ENCODE peak calls at places on chromosome 16, in four cellular contexts. T is mesenchymal stem cell, K is H1, F is neuronal stem cell. Y is an unnamed sample.

GRCh38 chr16:75909746-75910145 is 183.5 kb upstream of the CPHXL start:
- DNase-seq in T (no peak), F (no peak), K (no peak), Y (no peak)

GRCh38 chr16:57645691-57646387 is 17.4 kb downstream of the ADGRG1 start:
- DNase-seq in K (no peak), F (no peak), T (peak; percentile 58), Y (peak; percentile 20)

GRCh38 chr16:19882186-19882585 is 2.5 kb downstream of the GPRC5B start:
- DNase-seq in F (no peak), K (peak; percentile 47), T (no peak), Y (no peak)

GRCh38 chr16:24255446-24256352 is at the start of gene CACNG3:
- DNase-seq in F (peak; percentile 93), K (peak; percentile 46), T (no peak), Y (peak; percentile 70)

GRCh38 chr16:75864243-75864642 is 138.0 kb upstream of the CPHXL start:
- DNase-seq in T (no peak), K (no peak), F (no peak), Y (no peak)

GRCh38 chr16:73951541-73951940 is 345.1 kb upstream of the PSMD7 start:
- DNase-seq in F (no peak), T (no peak), K (no peak), Y (no peak)

GRCh38 chr16:85177448-85177846 is 65.2 kb upstream of the CIBAR2 start:
- DNase-seq in F (no peak), T (peak; percentile 73), K (no peak), Y (no peak)

GRCh38 chr16:58127033-58127556 is 2.1 kb downstream of the CFAP20 start:
- DNase-seq in T (peak; percentile 69), K (no peak), F (no peak), Y (no peak)

GRCh38 chr16:74117798-74118197 is 178.8 kb upstream of the PSMD7 start:
- DNase-seq in K (no peak), F (no peak), T (no peak), Y (no peak)

GRCh38 chr16:59126486-59126885 is 392.4 kb upstream of the GOT2 start:
- DNase-seq in F (no peak), K (no peak), T (no peak), Y (no peak)

GRCh38 chr16:68445458-68445857 is 2.9 kb downstream of the SMPD3 start:
- DNase-seq in K (no peak), T (peak; percentile 16), F (peak; percentile 73), Y (peak; percentile 36)

GRCh38 chr16:27823438-27823820 is 240.1 kb downstream of the GSG1L start:
- DNase-seq in K (no peak), T (no peak), F (no peak), Y (no peak)

GRCh38 chr16:88593489-88593888 is 23.3 kb downstream of the ZC3H18 start:
- DNase-seq in T (no peak), K (no peak), F (no peak), Y (no peak)

GRCh38 chr16:69123894-69124293 is 8.5 kb downstream of the CHTF8 start:
- DNase-seq in F (peak; percentile 57), K (no peak), T (peak; percentile 82), Y (peak; percentile 37)

GRCh38 chr16:53211253-53211652 is 156.5 kb downstream of the CHD9 start:
- DNase-seq in K (no peak), T (no peak), F (no peak), Y (no peak)
- H3K4me3 ChIP-seq in K (no peak overlapping the region), T (no peak overlapping the region), F (no peak overlapping the region), Y (no peak overlapping the region)

GRCh38 chr16:11314309-11314894 is 30.9 kb upstream of the RMI2 start:
- DNase-seq in T (no peak), K (no peak), F (no peak), Y (peak; percentile 49)

GRCh38 chr16:11318817-11319216 is 26.4 kb upstream of the RMI2 start:
- DNase-seq in K (no peak), T (no peak), F (no peak), Y (no peak)

GRCh38 chr16:11313493-11314308 is 31.6 kb upstream of the RMI2 start:
- DNase-seq in T (no peak), F (no peak), K (no peak), Y (no peak)

GRCh38 chr16:11315499-11315898 is 29.8 kb upstream of the RMI2 start:
- DNase-seq in F (peak; percentile 82), K (peak; percentile 99), T (peak; percentile 53), Y (peak; percentile 79)

GRCh38 chr16:11316331-11317015 is 28.8 kb upstream of the RMI2 start:
- DNase-seq in F (no peak), K (no peak), T (peak; percentile 56), Y (no peak)
- H2BK12ac ChIP-seq in F (peak overlapping the region; percentile 67), K (peak overlapping the region; percentile 100), T (peak overlapping the region; percentile 22), Y (peak overlapping the region; percentile 97)

DNA sequence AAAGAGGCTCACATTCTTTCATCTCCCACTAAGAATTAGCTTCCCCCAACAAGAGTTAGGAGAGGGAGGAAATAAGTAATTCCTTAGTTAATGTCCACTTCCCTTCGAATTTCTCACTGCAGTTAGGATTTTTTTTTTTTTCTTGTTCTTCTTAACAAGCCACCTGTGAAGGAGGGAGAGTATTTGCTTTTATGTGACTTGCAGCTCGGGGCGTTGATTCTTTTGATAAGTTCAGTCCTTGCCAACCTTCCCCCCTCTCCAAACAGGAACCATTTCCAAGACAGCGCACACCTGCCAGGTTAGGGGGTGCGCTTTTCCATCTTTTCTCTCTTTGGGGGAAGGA is 841 bp downstream of the ADAMTS18 start:
- DNase-seq in K (no peak), F (no peak), T (no peak), Y (no peak)
- H3K4me3 ChIP-seq in K (peak overlapping the region; percentile 52), F (no peak overlapping the region), T (no peak overlapping the region), Y (peak overlapping the region; percentile 96)

DNA sequence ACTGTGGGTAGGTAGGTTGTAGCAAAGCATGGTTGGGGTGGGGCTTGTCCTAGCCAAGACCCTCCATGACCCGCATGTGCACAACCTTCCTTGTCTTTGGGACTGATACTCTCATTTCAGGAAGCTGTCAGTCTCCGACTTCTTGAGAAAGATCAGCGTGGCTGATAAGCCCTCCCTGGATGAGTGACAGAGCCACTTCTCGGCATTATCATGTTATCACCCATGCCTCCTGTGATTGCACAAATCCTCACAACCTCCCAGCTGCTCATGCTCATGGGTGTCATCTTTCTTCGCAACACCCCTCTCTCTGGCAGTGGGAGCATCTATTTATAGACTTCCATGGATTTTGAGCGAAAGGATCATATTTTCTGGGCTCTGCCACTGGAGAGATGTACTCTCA is 314.2 kb downstream of the FOXL1 start:
- DNase-seq in F (no peak), T (no peak), K (no peak), Y (no peak)
- H2BK12ac ChIP-seq in F (no peak overlapping the region), T (no peak overlapping the region), K (no peak overlapping the region), Y (no peak overlapping the region)

GRCh38 chr16:526181-527014 is 1.1 kb upstream of the CAPN15 start:
- DNase-seq in F (no peak), T (peak; percentile 75), K (no peak), Y (peak; percentile 83)

GRCh38 chr16:524274-525011 is 3.1 kb upstream of the CAPN15 start:
- DNase-seq in T (no peak), K (no peak), F (no peak), Y (no peak)

GRCh38 chr16:527015-527903 is at the start of gene CAPN15:
- DNase-seq in T (peak; percentile 90), K (no peak), F (peak; percentile 90), Y (peak; percentile 84)

GRCh38 chr16:525123-525519 is 2.4 kb upstream of the CAPN15 start:
- DNase-seq in T (no peak), F (no peak), K (no peak), Y (no peak)

GRCh38 chr16:525520-526180 is 1.9 kb upstream of the CAPN15 start:
- DNase-seq in F (no peak), T (peak; percentile 95), K (no peak), Y (peak; percentile 79)
- H3K4me3 ChIP-seq in F (no peak overlapping the region), T (no peak overlapping the region), K (peak overlapping the region; percentile 79), Y (no peak overlapping the region)

GRCh38 chr16:3008749-3009088 is 4.0 kb upstream of the CLDN9 start:
- DNase-seq in K (no peak), T (no peak), F (no peak), Y (no peak)

GRCh38 chr16:3009568-3010390 is 2.9 kb upstream of the CLDN9 start:
- DNase-seq in F (no peak), K (peak; percentile 84), T (peak; percentile 30), Y (peak; percentile 98)

GRCh38 chr16:3007957-3008748 is 4.6 kb upstream of the CLDN9 start:
- DNase-seq in F (no peak), K (peak; percentile 94), T (no peak), Y (no peak)

GRCh38 chr16:3012246-3012645 is 477 bp upstream of the CLDN9 start:
- DNase-seq in F (no peak), K (no peak), T (no peak), Y (no peak)

GRCh38 chr16:3010510-3010909 is 2.2 kb upstream of the CLDN9 start:
- DNase-seq in K (no peak), T (no peak), F (no peak), Y (no peak)
- H2BK12ac ChIP-seq in K (peak overlapping the region; percentile 97), T (no peak overlapping the region), F (no peak overlapping the region), Y (peak overlapping the region; percentile 98)

DNA sequence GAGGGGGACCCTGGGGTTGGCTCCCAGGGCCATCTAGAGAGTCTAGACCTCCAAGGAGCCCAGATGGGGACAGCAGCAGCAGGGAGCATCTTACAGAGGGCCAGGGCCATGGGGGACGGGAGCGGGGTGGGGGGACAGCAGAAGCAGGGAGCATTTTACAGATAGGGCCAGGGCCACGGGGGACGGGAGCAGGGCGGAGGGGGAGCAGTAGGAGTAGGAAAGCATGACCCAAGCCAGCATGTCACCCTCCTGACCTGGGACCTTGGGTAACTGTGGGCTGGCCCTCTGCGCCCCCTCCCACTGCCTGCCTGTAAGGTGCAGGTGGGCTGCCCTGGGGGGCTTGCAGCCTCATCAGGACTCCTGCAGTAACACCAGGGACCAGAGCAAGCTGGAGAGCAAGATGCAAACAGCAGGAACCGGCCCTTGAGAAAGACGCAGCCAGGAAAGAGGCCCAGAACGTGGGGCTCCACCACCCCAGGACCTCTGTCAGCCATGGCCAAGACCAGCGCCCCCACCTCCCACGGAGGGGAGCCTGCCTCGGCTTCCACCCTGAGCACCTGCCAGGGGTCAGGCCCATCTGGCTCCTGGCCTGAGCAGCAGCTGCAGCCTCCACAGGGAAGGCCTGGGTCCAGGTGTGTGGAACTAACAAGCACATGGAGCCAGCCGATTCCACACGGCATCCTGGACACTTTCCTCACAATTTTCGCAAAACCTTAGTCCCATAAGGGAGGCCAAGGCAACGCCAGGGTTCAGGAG is 2.4 kb downstream of the ZNF598 start:
- DNase-seq in T (no peak), F (no peak), K (no peak), Y (no peak)
- H3K4me3 ChIP-seq in T (no peak overlapping the region), F (no peak overlapping the region), K (no peak overlapping the region), Y (no peak overlapping the region)

Y was measured in trophoblast cell.